ENCODE peak calls at places on chromosomes 12 and 14, in six cellular contexts. A is fibroblast of lung, M is neuronal stem cell, Y is mesendoderm, V is MM.1S, R is IMR-90. T is an unnamed sample. For H3K36me3, the result is how much of the 10 kb centered on the place peaks cover.

GRCh38 chr12:72282721-72283120 is 10.6 kb downstream of the TRHDE start:
- DNase-seq in M (no peak), A (peak), R (no peak), V (no peak), Y (peak), T (peak)

GRCh38 chr12:79826267-79827128 is 108.4 kb downstream of the PPP1R12A start:
- DNase-seq in A (no peak), V (no peak), Y (no peak), R (no peak), M (no peak), T (no peak)

GRCh38 chr14:102507891-102508312 is 1.7 kb downstream of the ANKRD9 start:
- DNase-seq in M (no peak), Y (no peak), R (no peak), A (no peak), V (no peak), T (no peak)

GRCh38 chr12:6316921-6317692 is 6.6 kb downstream of the PLEKHG6 start:
- DNase-seq in Y (peak), V (no peak), R (no peak), A (no peak), M (no peak), T (no peak)

GRCh38 chr12:52308807-52309425 is 12.3 kb downstream of the KRT83 start:
- DNase-seq in V (no peak), M (no peak), Y (no peak), R (no peak), A (no peak), T (no peak)

GRCh38 chr14:59688224-59689170 is 111.9 kb upstream of the CCDC175 start:
- DNase-seq in V (peak), A (peak), R (peak), M (peak), Y (peak), T (peak)

GRCh38 chr12:10331642-10332239 is 24.1 kb downstream of the KLRD1 start:
- DNase-seq in Y (peak), V (peak), A (peak), M (peak), R (peak), T (peak)

GRCh38 chr12:27345376-27345775 is 12.7 kb downstream of the BMAL2 start:
- DNase-seq in M (no peak), V (no peak), R (no peak), Y (no peak), A (no peak), T (no peak)

GRCh38 chr12:31965090-31965489 is 5.9 kb downstream of the RESF1 start:
- DNase-seq in A (no peak), M (no peak), V (no peak), Y (peak), R (no peak), T (no peak)

GRCh38 chr12:124954771-124955170 is 34.2 kb downstream of the DHX37 start:
- DNase-seq in M (no peak), Y (no peak), R (no peak), A (no peak), V (no peak), T (no peak)

GRCh38 chr12:98767248-98767647 is 122.2 kb downstream of the APAF1 start:
- DNase-seq in A (no peak), V (no peak), R (no peak), Y (no peak), M (no peak), T (no peak)

GRCh38 chr14:25050494-25051170 is 685 bp upstream of the STXBP6 start:
- DNase-seq in A (peak), Y (peak), R (peak), M (peak), V (no peak), T (peak)

GRCh38 chr12:95218164-95218851 is 701 bp downstream of the VEZT start:
- DNase-seq in Y (no peak), A (peak), M (peak), R (peak), V (peak), T (peak)

GRCh38 chr12:104695453-104696148 is 238.9 kb downstream of the CHST11 start:
- DNase-seq in R (peak), Y (no peak), A (peak), V (no peak), M (no peak), T (peak)

GRCh38 chr14:64266206-64266605 is 28.0 kb downstream of the ESR2 start:
- DNase-seq in V (peak), M (no peak), R (peak), Y (no peak), A (peak), T (peak)

GRCh38 chr14:99181246-99181645 is 90.8 kb downstream of the BCL11B start:
- DNase-seq in M (no peak), Y (no peak), V (no peak), R (no peak), A (no peak), T (no peak)

GRCh38 chr14:86961106-86961716 is 1031.8 kb downstream of the GALC start:
- DNase-seq in V (peak), M (no peak), R (peak), A (no peak), Y (peak), T (peak)

GRCh38 chr12:110577717-110578521 is 5.2 kb downstream of the PPTC7 start:
- DNase-seq in Y (no peak), V (no peak), A (peak), R (peak), M (no peak), T (peak)

GRCh38 chr14:96268426-96269358 is 12.7 kb downstream of the BDKRB1 start:
- DNase-seq in M (no peak), V (no peak), Y (no peak), R (peak), A (peak), T (peak)

DNA sequence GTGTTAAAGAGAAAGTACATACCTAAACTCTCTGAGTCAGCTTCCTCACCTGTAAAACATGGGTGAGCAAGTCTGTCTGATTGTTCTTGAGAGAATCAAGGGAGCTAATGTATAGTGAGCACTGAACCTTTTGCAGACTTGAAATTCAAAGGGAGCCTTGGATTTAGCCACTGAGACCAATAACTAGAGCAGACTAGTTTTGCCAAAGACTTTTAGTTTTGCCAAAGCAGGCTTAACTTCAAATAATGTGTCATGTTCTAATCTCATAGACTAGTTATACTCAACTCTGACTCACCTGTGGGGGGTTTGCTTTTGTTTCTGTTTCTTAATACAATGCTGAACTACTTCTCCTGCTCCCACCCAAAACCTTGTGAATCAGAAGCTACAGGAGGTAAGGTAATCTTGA is 123.7 kb downstream of the SLC25A21 start:
- DNase-seq in V (no peak), Y (no peak), M (no peak), R (peak), A (peak), T (peak)
- H3K9ac ChIP-seq in V (no peak), Y (no peak), M (no peak), R (no peak), A (no peak), T (no peak)

GRCh38 chr14:30035361-30035760 is 107.7 kb upstream of the PRKD1 start:
- DNase-seq in Y (no peak), A (no peak), M (no peak), R (no peak), V (no peak), T (no peak)
- H3K4me3 ChIP-seq in Y (no peak), A (no peak), M (no peak), R (no peak), V (no peak), T (no peak)

GRCh38 chr14:50763386-50764007 is 67.5 kb downstream of the NIN start:
- DNase-seq in V (no peak), A (peak), M (no peak), R (peak), Y (no peak), T (peak)

GRCh38 chr14:50759800-50760543 is 71.0 kb downstream of the NIN start:
- DNase-seq in Y (no peak), V (no peak), M (no peak), R (no peak), A (no peak), T (no peak)

GRCh38 chr14:50762931-50763300 is 68.0 kb downstream of the NIN start:
- DNase-seq in M (no peak), A (no peak), V (no peak), Y (no peak), R (no peak), T (no peak)

GRCh38 chr14:50758945-50759344 is 72.0 kb downstream of the NIN start:
- DNase-seq in R (no peak), M (no peak), Y (no peak), V (no peak), A (no peak), T (no peak)

GRCh38 chr14:50762001-50762930 is 68.7 kb downstream of the NIN start:
- DNase-seq in V (no peak), R (peak), M (no peak), A (peak), Y (no peak), T (peak)
- H3K36me3 ChIP-seq in V (under half), R (under half), M (under half), A (under half), Y (under half), T (under half)

GRCh38 chr12:88876867-88877266 is 296.6 kb upstream of the KITLG start:
- DNase-seq in A (peak), V (no peak), Y (no peak), R (peak), M (no peak), T (no peak)

GRCh38 chr12:88882662-88883061 is 302.4 kb upstream of the KITLG start:
- DNase-seq in R (no peak), Y (peak), A (no peak), M (no peak), V (no peak), T (no peak)

DNA sequence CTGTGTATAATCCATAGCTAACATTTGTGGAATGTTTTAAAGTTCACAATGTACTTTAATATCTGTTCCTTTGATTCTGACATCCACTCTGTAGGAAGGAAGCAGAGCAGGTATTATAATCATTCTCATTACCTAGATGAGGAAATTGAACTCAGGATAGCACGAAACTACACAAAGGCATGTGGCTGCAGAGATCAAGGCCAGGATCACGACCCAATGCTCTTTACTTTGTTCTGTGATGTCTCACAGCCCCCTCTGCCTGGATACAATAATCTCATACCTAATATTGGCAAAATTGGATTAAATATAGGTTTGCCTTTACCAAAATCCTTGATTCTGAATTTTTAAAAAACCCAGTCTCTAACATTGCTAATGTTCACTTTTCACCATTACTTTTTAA is 298.0 kb upstream of the KITLG start:
- DNase-seq in R (no peak), M (no peak), V (no peak), Y (no peak), A (no peak), T (no peak)
- H3K9ac ChIP-seq in R (no peak), M (no peak), V (no peak), Y (no peak), A (no peak), T (no peak)

DNA sequence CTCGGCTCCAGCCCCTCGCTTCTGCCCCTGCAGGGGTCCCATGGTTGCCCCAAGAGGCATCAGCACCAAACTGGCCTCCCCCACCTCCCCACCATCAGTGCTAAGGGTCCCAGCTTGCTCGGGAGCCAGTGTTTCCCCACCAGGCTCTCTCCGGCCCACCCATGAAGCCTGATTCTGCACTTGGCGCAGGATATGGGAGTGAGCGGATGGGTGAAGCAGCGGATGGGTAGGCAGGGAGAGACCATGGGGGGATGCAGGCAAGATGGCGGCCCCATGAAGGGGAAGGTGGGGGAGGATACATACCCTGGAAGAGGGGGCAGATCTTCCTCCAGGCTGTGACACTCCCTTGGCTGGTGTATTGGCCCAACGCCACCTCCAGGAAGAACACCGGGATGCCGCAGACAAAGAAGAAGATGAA is 9.7 kb downstream of the SLC6A12 start:
- DNase-seq in A (no peak), V (no peak), R (no peak), Y (no peak), M (no peak), T (no peak)
- H3K4me3 ChIP-seq in A (no peak), V (no peak), R (no peak), Y (no peak), M (peak), T (peak)

GRCh38 chr12:131756441-131756840 is 45.6 kb downstream of the SFSWAP start:
- DNase-seq in M (no peak), R (no peak), V (no peak), Y (no peak), A (no peak), T (no peak)
- H3K36me3 ChIP-seq in M (under half), R (half or more), V (under half), Y (under half), A (under half), T (half or more)

GRCh38 chr14:68970096-68970612 is 8.9 kb downstream of the ACTN1 start:
- DNase-seq in A (no peak), M (no peak), V (peak), R (no peak), Y (peak), T (no peak)
- H3K9ac ChIP-seq in A (no peak), M (no peak), V (peak), R (peak), Y (no peak), T (no peak)

DNA sequence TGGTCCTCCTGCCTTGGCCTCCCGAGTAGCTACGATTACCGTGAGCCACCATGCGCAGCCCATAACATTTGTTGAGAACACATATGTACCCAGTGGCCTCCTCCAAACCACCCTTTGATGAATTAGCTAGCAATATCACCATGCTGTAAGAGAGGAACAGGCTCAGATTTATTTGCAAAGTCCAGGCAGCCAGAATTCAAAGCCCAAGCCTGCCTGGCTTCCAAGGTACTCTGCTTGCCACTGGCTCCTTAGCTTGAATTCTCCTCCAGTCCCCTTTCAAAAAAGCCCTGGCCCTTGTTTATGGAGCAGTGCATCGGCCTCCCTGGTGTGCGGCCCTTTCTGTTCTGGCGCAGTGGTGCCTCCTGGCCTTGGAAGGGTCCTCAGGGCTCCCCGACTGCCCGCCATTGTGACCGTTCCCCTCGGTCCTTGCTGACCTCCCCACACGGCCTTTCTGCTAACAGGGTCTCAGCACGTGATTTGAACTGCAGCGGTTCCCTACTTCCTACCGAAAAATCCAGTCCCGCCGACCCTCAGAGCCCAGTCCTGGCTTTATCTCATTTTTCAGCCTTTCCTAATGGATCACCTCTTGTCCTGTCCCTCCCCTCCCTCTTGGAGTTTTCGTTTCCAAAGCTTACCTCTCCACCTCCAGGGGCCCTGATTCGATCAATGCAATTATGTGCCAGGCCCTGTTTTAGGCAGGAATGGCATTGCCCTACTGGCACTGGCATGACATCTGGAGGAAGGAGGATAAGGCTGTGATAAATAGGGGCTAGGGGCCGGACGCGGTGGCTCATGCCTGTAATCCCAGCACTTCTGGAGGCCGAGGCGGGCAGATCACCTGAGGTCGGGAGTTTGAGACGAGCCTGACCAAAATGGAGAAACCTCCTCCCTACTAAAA is 22.0 kb downstream of the SLC25A29 start:
- DNase-seq in A (no peak), M (no peak), Y (peak), R (no peak), V (no peak), T (no peak)
- H3K4me3 ChIP-seq in A (no peak), M (no peak), Y (no peak), R (no peak), V (no peak), T (peak)

DNA sequence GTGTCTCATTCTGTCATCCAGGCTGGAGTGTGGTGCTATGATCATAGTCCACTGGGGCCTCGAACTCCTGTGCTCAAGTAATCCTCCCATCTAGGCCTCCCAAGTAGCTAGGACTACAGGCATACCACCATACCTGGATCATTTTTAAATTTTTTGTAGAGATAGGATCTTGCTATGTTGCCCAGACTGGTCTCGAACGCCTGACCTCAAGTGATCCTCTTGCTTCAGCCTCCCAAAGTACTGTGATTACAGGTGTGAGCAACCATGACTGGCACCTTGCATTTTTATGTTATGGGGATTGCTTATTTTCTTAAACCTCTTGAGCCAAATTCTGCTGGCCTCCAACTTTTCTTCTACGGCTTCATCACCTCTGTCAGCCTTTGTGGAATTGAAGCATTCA is 26.9 kb downstream of the PRORP start:
- DNase-seq in R (no peak), V (no peak), A (no peak), Y (no peak), M (no peak), T (no peak)
- H3K36me3 ChIP-seq in R (under half), V (under half), A (under half), Y (under half), M (under half), T (under half)

T was measured in adipocyte.